ENCODE peak calls at places on chromosomes 13 and 19, in seven cellular contexts. M is SK-N-SH, L is H1, P is K562, R is GM12878, T is HepG2, C is HCT116. K is an unnamed sample.
A peak's percentile ranks its signal among the peaks of the same experiment; 100 is the strongest.

GRCh38 chr13:112113851-112114250 is 46.9 kb downstream of the SOX1 start:
- DNase-seq in M (no peak), R (no peak), P (no peak), L (no peak), T (no peak), C (no peak), K (no peak)

GRCh38 chr19:2166741-2167738 is 3.3 kb downstream of the DOT1L start:
- DNase-seq in P (no peak), C (no peak), R (no peak), T (peak; percentile 79), L (no peak), M (peak; percentile 89), K (no peak)

GRCh38 chr19:39052243-39052746 is 19.9 kb upstream of the FBXO27 start:
- DNase-seq in T (peak; percentile 48), R (no peak), L (peak; percentile 68), C (no peak), P (peak; percentile 55), M (peak; percentile 75), K (no peak)

GRCh38 chr13:46660859-46661258 is 107.9 kb downstream of the LRCH1 start:
- DNase-seq in T (no peak), M (no peak), C (no peak), L (no peak), P (no peak), R (no peak), K (no peak)

GRCh38 chr19:12278713-12279112 is 16.0 kb downstream of the ZNF44 start:
- DNase-seq in L (no peak), P (no peak), T (no peak), M (no peak), C (no peak), R (no peak), K (no peak)

GRCh38 chr19:34502582-34503545 is 21.3 kb downstream of the WTIP start:
- DNase-seq in M (peak; percentile 9), L (no peak), T (no peak), R (no peak), C (no peak), P (no peak), K (no peak)

GRCh38 chr19:8321760-8322637 is 703 bp downstream of the RPS28 start:
- DNase-seq in T (no peak), M (no peak), R (no peak), L (no peak), C (no peak), P (peak; percentile 25), K (no peak)

GRCh38 chr13:51523082-51523518 is 61.2 kb upstream of the WDFY2 start:
- DNase-seq in P (no peak), L (no peak), C (no peak), T (peak; percentile 53), M (peak; percentile 45), R (no peak), K (no peak)

GRCh38 chr13:46759861-46760260 is 37.1 kb downstream of the ESD start:
- DNase-seq in C (no peak), P (no peak), R (no peak), M (no peak), T (no peak), L (no peak), K (peak; percentile 9)

GRCh38 chr19:38210458-38210987 is 13.5 kb downstream of the DPF1 start:
- DNase-seq in L (no peak), P (no peak), M (peak; percentile 95), C (no peak), R (no peak), T (no peak), K (no peak)

GRCh38 chr13:42685762-42686560 is 95.4 kb upstream of the FAM216B start:
- DNase-seq in L (no peak), C (no peak), T (no peak), P (no peak), M (no peak), R (no peak), K (no peak)

GRCh38 chr19:58182577-58182988 is 278 bp upstream of the ZNF274 start:
- DNase-seq in T (no peak), L (no peak), M (peak; percentile 90), C (no peak), P (peak; percentile 99), R (no peak), K (peak; percentile 81)
- TF ChIP-seq JUND in T (no peak), L (no peak), M (no peak), C (no peak), P (no peak), R (no peak), K (no peak)

DNA sequence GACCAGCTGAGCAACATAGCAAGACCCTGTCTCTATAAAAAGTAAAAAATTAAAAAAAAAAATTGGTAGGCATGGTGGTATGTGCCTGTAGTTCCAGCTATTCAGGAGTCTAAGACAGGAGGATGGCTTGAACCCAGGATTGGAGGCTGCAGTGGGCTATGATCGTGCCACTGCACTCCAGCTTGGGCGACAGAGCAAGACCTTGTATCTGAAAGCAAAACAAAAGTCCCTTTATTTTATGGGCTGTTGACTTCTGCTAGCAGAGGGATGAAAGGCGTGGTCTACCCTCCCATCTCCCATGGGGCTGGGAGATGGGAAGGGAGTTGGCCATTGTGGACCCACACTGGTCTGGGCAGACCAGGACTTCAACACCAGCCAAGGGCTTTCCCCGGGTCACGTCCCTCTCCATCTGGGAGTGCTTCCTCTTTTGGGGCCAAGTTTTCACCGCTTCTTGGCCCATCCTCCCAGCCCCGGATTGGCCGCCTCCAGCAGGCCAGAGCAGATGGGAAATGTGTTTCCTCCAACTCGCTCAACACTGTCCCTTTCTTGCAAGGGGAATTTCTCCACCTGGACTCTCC is 2.2 kb upstream of the TNFSF9 start:
- DNase-seq in M (no peak), L (no peak), R (no peak), T (peak; percentile 60), P (peak; percentile 57), C (no peak), K (no peak)
- TF ChIP-seq JUND in M (no peak), L (no peak), R (no peak), T (no peak), P (peak; percentile 12), C (no peak), K (no peak)

GRCh38 chr19:36215276-36216171 is 618 bp downstream of the ZNF146 start:
- DNase-seq in P (peak; percentile 30), R (no peak), M (peak; percentile 36), L (no peak), C (no peak), T (no peak), K (no peak)
- TF ChIP-seq JUND in P (no peak), R (no peak), M (no peak), L (no peak), C (no peak), T (no peak), K (no peak)

DNA sequence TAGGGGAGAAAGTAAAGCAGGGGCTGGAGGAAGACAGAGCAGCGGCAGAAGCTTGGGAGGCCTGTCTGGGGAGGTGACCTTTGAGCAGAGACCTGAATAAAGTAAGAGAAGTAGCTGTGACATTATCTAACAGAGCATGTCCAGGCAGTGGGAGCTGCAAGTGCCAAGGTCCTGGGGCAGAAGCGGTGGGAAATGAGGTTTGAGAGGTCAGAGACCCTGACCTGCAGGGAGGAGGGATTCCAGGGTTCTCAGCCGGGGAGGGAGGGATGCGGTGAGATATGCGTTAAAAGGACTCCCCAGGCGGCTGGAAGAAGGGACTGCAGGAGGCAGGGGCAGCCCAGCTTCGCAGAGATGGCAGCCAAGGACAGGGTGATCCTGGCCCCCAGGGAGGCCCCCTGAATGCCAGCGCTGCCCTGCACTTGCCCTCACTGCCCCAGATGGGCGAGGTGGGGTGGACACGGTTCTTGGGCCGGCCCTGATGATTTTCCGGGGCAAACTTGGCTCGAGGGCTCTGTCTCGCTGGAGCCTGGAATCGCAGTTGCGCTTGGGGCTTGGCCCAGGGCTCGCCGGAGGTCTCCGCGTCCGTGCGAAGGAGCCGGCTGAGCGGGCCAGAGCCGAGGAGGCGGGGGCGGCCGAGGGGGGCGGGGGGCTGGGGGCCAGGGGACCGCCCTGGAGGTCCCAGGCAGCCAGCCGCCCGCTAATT is 3.2 kb downstream of the CRLF1 start:
- DNase-seq in T (no peak), L (no peak), C (no peak), R (no peak), M (peak; percentile 78), P (peak; percentile 67), K (no peak)
- TF ChIP-seq JUND in T (no peak), L (no peak), C (no peak), R (no peak), M (no peak), P (no peak), K (no peak)

GRCh38 chr13:99237981-99238662 is 20.1 kb downstream of the GPR18 start:
- DNase-seq in M (no peak), T (no peak), R (no peak), C (no peak), P (no peak), L (no peak), K (no peak)
- TF ChIP-seq JUND in M (no peak), T (no peak), R (peak; percentile 20), C (no peak), P (no peak), L (no peak), K (no peak)

DNA sequence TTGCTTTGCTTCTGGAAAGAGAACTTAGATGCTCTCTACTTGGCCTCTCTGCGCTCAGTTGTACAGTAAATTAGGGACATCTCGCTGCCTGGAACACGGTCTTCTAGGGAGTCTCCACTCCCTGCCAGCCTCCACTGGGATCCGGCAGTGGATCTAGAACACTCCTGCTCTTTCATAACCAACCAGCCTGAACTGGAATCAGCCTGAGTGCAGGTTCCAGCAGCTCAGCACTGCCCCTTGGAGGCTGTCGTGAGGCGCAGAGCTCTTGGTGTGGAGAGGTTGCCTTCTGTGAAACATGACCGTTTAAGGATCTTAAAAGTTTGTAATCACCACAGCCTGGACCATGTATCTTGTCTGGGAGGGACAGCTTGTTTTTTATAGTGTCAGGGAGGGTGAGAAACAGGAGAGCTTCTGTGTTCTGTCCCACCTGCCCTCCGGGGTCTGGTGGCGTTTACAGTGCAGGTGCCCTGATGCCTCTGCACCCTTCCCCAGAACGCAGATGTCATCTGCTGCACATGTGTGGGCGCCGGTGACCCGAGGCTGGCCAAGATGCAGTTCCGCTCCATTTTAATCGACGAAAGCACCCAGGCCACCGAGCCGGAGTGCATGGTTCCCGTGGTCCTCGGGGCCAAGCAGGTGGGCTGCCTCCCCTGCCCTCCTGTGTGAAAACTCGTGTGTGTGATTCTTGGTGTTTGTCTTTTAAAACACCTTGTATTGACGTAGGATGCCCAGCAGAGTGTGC is 24.8 kb downstream of the UPF1 start:
- DNase-seq in M (peak; percentile 63), T (no peak), R (no peak), L (no peak), C (no peak), P (no peak), K (peak; percentile 59)
- TF ChIP-seq JUND in M (no peak), T (no peak), R (no peak), L (no peak), C (no peak), P (no peak), K (no peak)

K was measured in T47D.